ENCODE peak calls at places on chromosome 12, in six cellular contexts. J is stromal cell of bone marrow, N is ovary, B is BJ, X is WTC11, S is cardiac septum. I is an unnamed sample.
A peak's percentile ranks its signal among the peaks of the same experiment; 100 is the strongest.

GRCh38 chr12:109759076-109759420 is 45.4 kb downstream of the FAM222A start:
- DNase-seq in S (peak; percentile 67), N (no peak), X (peak; percentile 15), J (no peak), B (no peak), I (no peak)

GRCh38 chr12:113860950-113861349 is 105.2 kb downstream of the RBM19 start:
- DNase-seq in B (no peak), X (no peak), N (no peak), J (peak; percentile 31), S (no peak), I (peak; percentile 78)

GRCh38 chr12:53320352-53321195 is 836 bp downstream of the AAAS start:
- DNase-seq in N (no peak), X (no peak), S (no peak), J (no peak), B (no peak), I (no peak)

GRCh38 chr12:87086118-87086891 is 830.1 kb upstream of the MGAT4C start:
- DNase-seq in S (no peak), N (no peak), J (peak; percentile 6), B (no peak), X (no peak), I (no peak)

GRCh38 chr12:14962180-14962579 is 779 bp upstream of the ARHGDIB start:
- DNase-seq in B (no peak), X (no peak), N (no peak), J (no peak), S (no peak), I (no peak)

GRCh38 chr12:124921200-124922008 is 7.0 kb upstream of the UBC start:
- DNase-seq in X (peak; percentile 73), N (no peak), J (no peak), B (no peak), S (no peak), I (no peak)

GRCh38 chr12:44972746-44973421 is 78.0 kb downstream of the DBX2 start:
- DNase-seq in X (peak; percentile 49), B (no peak), N (no peak), J (no peak), S (no peak), I (no peak)

GRCh38 chr12:59084758-59085383 is 164.6 kb upstream of the LRIG3 start:
- DNase-seq in X (peak; percentile 27), B (peak; percentile 44), J (no peak), S (no peak), N (peak; percentile 7), I (peak; percentile 44)

GRCh38 chr12:124774054-124774461 is 89.6 kb downstream of the SCARB1 start:
- DNase-seq in J (no peak), S (no peak), X (no peak), N (no peak), B (no peak), I (no peak)